ENCODE peak calls at places on chromosomes 11 and 22, in five cellular contexts. One of them, this sample, is unnamed.

GRCh38 chr11:107478922-107479321 is 21.3 kb upstream of the CWF19L2 start:
- DNase-seq in activated CD4-positive, alpha-beta T cell treated with anti-CD3 and anti-CD28 coated beads, Interleukin-2, amount 10 ng/mL, durations not matched to agents 7 days and 5 days: no peak
- DNase-seq in WERI-Rb-1: no peak
- DNase-seq in A172: no peak
- DNase-seq in stimulated activated naive CD8-positive, alpha-beta T cell treated with anti-CD3 and anti-CD28 coated beads, Interleukin-15, amount 100 ng/mL, for 72 hours: no peak
- DNase-seq in this sample: no peak

GRCh38 chr11:28505216-28505615 is 397.0 kb downstream of the METTL15 start:
- DNase-seq in activated CD4-positive, alpha-beta T cell treated with anti-CD3 and anti-CD28 coated beads, Interleukin-2, amount 10 ng/mL, durations not matched to agents 7 days and 5 days: no peak
- DNase-seq in stimulated activated naive CD8-positive, alpha-beta T cell treated with anti-CD3 and anti-CD28 coated beads, Interleukin-15, amount 100 ng/mL, for 72 hours: no peak
- DNase-seq in A172: no peak
- DNase-seq in WERI-Rb-1: no peak
- DNase-seq in this sample: no peak

GRCh38 chr11:92826136-92826535 is 143.3 kb upstream of the MTNR1B start:
- DNase-seq in A172: no peak
- DNase-seq in WERI-Rb-1: no peak
- DNase-seq in activated CD4-positive, alpha-beta T cell treated with anti-CD3 and anti-CD28 coated beads, Interleukin-2, amount 10 ng/mL, durations not matched to agents 7 days and 5 days: no peak
- DNase-seq in stimulated activated naive CD8-positive, alpha-beta T cell treated with anti-CD3 and anti-CD28 coated beads, Interleukin-15, amount 100 ng/mL, for 72 hours: no peak
- DNase-seq in this sample: no peak

GRCh38 chr11:73961321-73961720 is 10.5 kb downstream of the DNAJB13 start:
- DNase-seq in A172: no peak
- DNase-seq in WERI-Rb-1: no peak
- DNase-seq in stimulated activated naive CD8-positive, alpha-beta T cell treated with anti-CD3 and anti-CD28 coated beads, Interleukin-15, amount 100 ng/mL, for 72 hours: no peak
- DNase-seq in activated CD4-positive, alpha-beta T cell treated with anti-CD3 and anti-CD28 coated beads, Interleukin-2, amount 10 ng/mL, durations not matched to agents 7 days and 5 days: no peak
- DNase-seq in this sample: no peak

GRCh38 chr11:62614275-62614674 is 1.2 kb downstream of the ROM1 start:
- DNase-seq in A172: peak
- DNase-seq in stimulated activated naive CD8-positive, alpha-beta T cell treated with anti-CD3 and anti-CD28 coated beads, Interleukin-15, amount 100 ng/mL, for 72 hours: no peak
- DNase-seq in activated CD4-positive, alpha-beta T cell treated with anti-CD3 and anti-CD28 coated beads, Interleukin-2, amount 10 ng/mL, durations not matched to agents 7 days and 5 days: no peak
- DNase-seq in WERI-Rb-1: no peak
- DNase-seq in this sample: no peak

GRCh38 chr11:117903505-117904382 is 25.5 kb downstream of the TMPRSS13 start:
- DNase-seq in stimulated activated naive CD8-positive, alpha-beta T cell treated with anti-CD3 and anti-CD28 coated beads, Interleukin-15, amount 100 ng/mL, for 72 hours: no peak
- DNase-seq in A172: no peak
- DNase-seq in WERI-Rb-1: no peak
- DNase-seq in activated CD4-positive, alpha-beta T cell treated with anti-CD3 and anti-CD28 coated beads, Interleukin-2, amount 10 ng/mL, durations not matched to agents 7 days and 5 days: no peak
- DNase-seq in this sample: no peak

GRCh38 chr11:78630155-78630554 is 55.5 kb upstream of the NARS2 start:
- DNase-seq in activated CD4-positive, alpha-beta T cell treated with anti-CD3 and anti-CD28 coated beads, Interleukin-2, amount 10 ng/mL, durations not matched to agents 7 days and 5 days: no peak
- DNase-seq in WERI-Rb-1: no peak
- DNase-seq in stimulated activated naive CD8-positive, alpha-beta T cell treated with anti-CD3 and anti-CD28 coated beads, Interleukin-15, amount 100 ng/mL, for 72 hours: no peak
- DNase-seq in A172: no peak
- DNase-seq in this sample: no peak

GRCh38 chr11:11349870-11350325 is 3.2 kb downstream of the CSNK2A3 start:
- DNase-seq in A172: peak
- DNase-seq in stimulated activated naive CD8-positive, alpha-beta T cell treated with anti-CD3 and anti-CD28 coated beads, Interleukin-15, amount 100 ng/mL, for 72 hours: no peak
- DNase-seq in WERI-Rb-1: no peak
- DNase-seq in activated CD4-positive, alpha-beta T cell treated with anti-CD3 and anti-CD28 coated beads, Interleukin-2, amount 10 ng/mL, durations not matched to agents 7 days and 5 days: no peak
- DNase-seq in this sample: no peak

GRCh38 chr11:119693253-119693815 is 35.7 kb downstream of the NECTIN1 start:
- DNase-seq in A172: no peak
- DNase-seq in WERI-Rb-1: no peak
- DNase-seq in stimulated activated naive CD8-positive, alpha-beta T cell treated with anti-CD3 and anti-CD28 coated beads, Interleukin-15, amount 100 ng/mL, for 72 hours: no peak
- DNase-seq in activated CD4-positive, alpha-beta T cell treated with anti-CD3 and anti-CD28 coated beads, Interleukin-2, amount 10 ng/mL, durations not matched to agents 7 days and 5 days: no peak
- DNase-seq in this sample: no peak

GRCh38 chr11:9802291-9802861 is 138.5 kb downstream of the SWAP70 start:
- DNase-seq in stimulated activated naive CD8-positive, alpha-beta T cell treated with anti-CD3 and anti-CD28 coated beads, Interleukin-15, amount 100 ng/mL, for 72 hours: no peak
- DNase-seq in activated CD4-positive, alpha-beta T cell treated with anti-CD3 and anti-CD28 coated beads, Interleukin-2, amount 10 ng/mL, durations not matched to agents 7 days and 5 days: no peak
- DNase-seq in A172: peak
- DNase-seq in WERI-Rb-1: no peak
- DNase-seq in this sample: no peak

GRCh38 chr11:79543101-79543500 is 102.3 kb upstream of the TENM4 start:
- DNase-seq in activated CD4-positive, alpha-beta T cell treated with anti-CD3 and anti-CD28 coated beads, Interleukin-2, amount 10 ng/mL, durations not matched to agents 7 days and 5 days: no peak
- DNase-seq in A172: no peak
- DNase-seq in WERI-Rb-1: no peak
- DNase-seq in stimulated activated naive CD8-positive, alpha-beta T cell treated with anti-CD3 and anti-CD28 coated beads, Interleukin-15, amount 100 ng/mL, for 72 hours: no peak
- DNase-seq in this sample: no peak

GRCh38 chr11:70130636-70131035 is 52.5 kb downstream of the ANO1 start:
- DNase-seq in WERI-Rb-1: no peak
- DNase-seq in stimulated activated naive CD8-positive, alpha-beta T cell treated with anti-CD3 and anti-CD28 coated beads, Interleukin-15, amount 100 ng/mL, for 72 hours: no peak
- DNase-seq in activated CD4-positive, alpha-beta T cell treated with anti-CD3 and anti-CD28 coated beads, Interleukin-2, amount 10 ng/mL, durations not matched to agents 7 days and 5 days: no peak
- DNase-seq in A172: no peak
- DNase-seq in this sample: no peak

GRCh38 chr11:71488968-71489265 is 35.9 kb downstream of the NADSYN1 start:
- DNase-seq in activated CD4-positive, alpha-beta T cell treated with anti-CD3 and anti-CD28 coated beads, Interleukin-2, amount 10 ng/mL, durations not matched to agents 7 days and 5 days: no peak
- DNase-seq in stimulated activated naive CD8-positive, alpha-beta T cell treated with anti-CD3 and anti-CD28 coated beads, Interleukin-15, amount 100 ng/mL, for 72 hours: no peak
- DNase-seq in A172: no peak
- DNase-seq in WERI-Rb-1: no peak
- DNase-seq in this sample: no peak

GRCh38 chr22:24977370-24978230 is 25.1 kb downstream of the KIAA1671 start:
- DNase-seq in WERI-Rb-1: no peak
- DNase-seq in stimulated activated naive CD8-positive, alpha-beta T cell treated with anti-CD3 and anti-CD28 coated beads, Interleukin-15, amount 100 ng/mL, for 72 hours: no peak
- DNase-seq in A172: peak
- DNase-seq in activated CD4-positive, alpha-beta T cell treated with anti-CD3 and anti-CD28 coated beads, Interleukin-2, amount 10 ng/mL, durations not matched to agents 7 days and 5 days: no peak
- DNase-seq in this sample: no peak

GRCh38 chr11:78860720-78861422 is 286.2 kb upstream of the NARS2 start:
- DNase-seq in activated CD4-positive, alpha-beta T cell treated with anti-CD3 and anti-CD28 coated beads, Interleukin-2, amount 10 ng/mL, durations not matched to agents 7 days and 5 days: peak
- DNase-seq in stimulated activated naive CD8-positive, alpha-beta T cell treated with anti-CD3 and anti-CD28 coated beads, Interleukin-15, amount 100 ng/mL, for 72 hours: no peak
- DNase-seq in A172: no peak
- DNase-seq in WERI-Rb-1: no peak
- DNase-seq in this sample: no peak

GRCh38 chr11:9748361-9748970 is 84.6 kb downstream of the SWAP70 start:
- DNase-seq in activated CD4-positive, alpha-beta T cell treated with anti-CD3 and anti-CD28 coated beads, Interleukin-2, amount 10 ng/mL, durations not matched to agents 7 days and 5 days: peak
- DNase-seq in WERI-Rb-1: peak
- DNase-seq in stimulated activated naive CD8-positive, alpha-beta T cell treated with anti-CD3 and anti-CD28 coated beads, Interleukin-15, amount 100 ng/mL, for 72 hours: peak
- DNase-seq in A172: peak
- DNase-seq in this sample: peak

GRCh38 chr11:71927813-71928738 is at the start of gene XNDC1N:
- DNase-seq in A172: peak
- DNase-seq in WERI-Rb-1: peak
- DNase-seq in stimulated activated naive CD8-positive, alpha-beta T cell treated with anti-CD3 and anti-CD28 coated beads, Interleukin-15, amount 100 ng/mL, for 72 hours: peak
- DNase-seq in activated CD4-positive, alpha-beta T cell treated with anti-CD3 and anti-CD28 coated beads, Interleukin-2, amount 10 ng/mL, durations not matched to agents 7 days and 5 days: peak
- DNase-seq in this sample: peak

GRCh38 chr11:75733346-75734107 is 15.9 kb downstream of the MOGAT2 start:
- DNase-seq in WERI-Rb-1: no peak
- DNase-seq in activated CD4-positive, alpha-beta T cell treated with anti-CD3 and anti-CD28 coated beads, Interleukin-2, amount 10 ng/mL, durations not matched to agents 7 days and 5 days: no peak
- DNase-seq in A172: peak
- DNase-seq in stimulated activated naive CD8-positive, alpha-beta T cell treated with anti-CD3 and anti-CD28 coated beads, Interleukin-15, amount 100 ng/mL, for 72 hours: no peak
- DNase-seq in this sample: peak

GRCh38 chr22:50035131-50035881 is 22.7 kb upstream of the IL17REL start:
- DNase-seq in WERI-Rb-1: no peak
- DNase-seq in stimulated activated naive CD8-positive, alpha-beta T cell treated with anti-CD3 and anti-CD28 coated beads, Interleukin-15, amount 100 ng/mL, for 72 hours: no peak
- DNase-seq in activated CD4-positive, alpha-beta T cell treated with anti-CD3 and anti-CD28 coated beads, Interleukin-2, amount 10 ng/mL, durations not matched to agents 7 days and 5 days: no peak
- DNase-seq in A172: no peak
- DNase-seq in this sample: no peak

This sample was measured in activated CD4-positive, CD25-positive, alpha-beta regulatory T cell treated with anti-CD3 and anti-CD28 coated beads, Interleukin-2, amount 50 U/mL, for 72 hours.